ENCODE peak calls at places on chromosomes 4 and X, in ten cellular contexts. O is astrocyte of the cerebellum; L is pons; E is ascending aorta; V is activated CD8-positive, alpha-beta memory T cell treated with anti-CD3 and anti-CD28 coated beads for 48 hours; H is Calu3; N is stimulated activated CD8-positive, alpha-beta memory T cell treated with anti-CD3 and anti-CD28 coated beads, Interleukin-7, amount 100 ng/mL, for 1 hour; D is sigmoid colon; R is DMS153; Y is fibroblast of the aortic adventitia. J is an unnamed sample.

GRCh38 chr4:85147481-85148076 is 181.1 kb upstream of the WDFY3 start:
- DNase-seq in O (peak; percentile 55), L (peak; percentile 93), E (no peak), V (no peak), H (peak; percentile 8), N (no peak), D (peak; percentile 80), R (peak; percentile 89), Y (peak; percentile 79), J (no peak)

GRCh38 chr4:83083925-83084475 is 30.5 kb downstream of the PLAC8 start:
- DNase-seq in O (no peak), L (no peak), E (no peak), V (no peak), H (no peak), N (no peak), D (no peak), R (no peak), Y (no peak), J (no peak)

GRCh38 chr4:156763511-156763910 is 208.1 kb downstream of the PDGFC start:
- DNase-seq in O (no peak), L (no peak), E (no peak), V (no peak), H (no peak), N (no peak), D (no peak), R (peak; percentile 8), Y (no peak), J (no peak)

GRCh38 chr4:8831221-8832129 is 40.2 kb downstream of the HMX1 start:
- DNase-seq in O (no peak), L (no peak), E (no peak), V (no peak), H (no peak), N (no peak), D (peak; percentile 45), R (no peak), Y (no peak), J (no peak)

GRCh38 chr4:83535520-83535944 is 376 bp upstream of the GPAT3 start:
- DNase-seq in O (peak; percentile 63), L (peak; percentile 24), E (no peak), V (peak; percentile 26), H (peak; percentile 40), N (no peak), D (peak; percentile 76), R (peak; percentile 13), Y (peak; percentile 72), J (peak; percentile 68)

GRCh38 chrX:133598596-133599334 is 183.5 kb upstream of the GPC4 start:
- DNase-seq in O (no peak), L (peak; percentile 20), E (no peak), V (no peak), H (no peak), N (no peak), D (no peak), R (no peak), Y (no peak), J (no peak)

GRCh38 chr4:186900232-186900900 is 176.7 kb upstream of the FAT1 start:
- DNase-seq in O (peak; percentile 27), L (no peak), E (no peak), V (no peak), H (no peak), N (no peak), D (no peak), R (no peak), Y (peak; percentile 55), J (no peak)

GRCh38 chrX:109596015-109596414 is 29.0 kb downstream of the KCNE5 start:
- DNase-seq in O (no peak), L (no peak), E (no peak), V (no peak), H (no peak), N (no peak), D (no peak), R (no peak), Y (no peak), J (no peak)

GRCh38 chr4:114116861-114117260 is 137.4 kb upstream of the ARSJ start:
- DNase-seq in O (no peak), L (no peak), E (no peak), V (no peak), H (no peak), N (no peak), D (no peak), R (no peak), Y (no peak), J (no peak)

GRCh38 chr4:101693842-101694398 is 96.6 kb upstream of the BANK1 start:
- DNase-seq in O (no peak), L (no peak), E (no peak), V (no peak), H (no peak), N (no peak), D (no peak), R (peak; percentile 94), Y (no peak), J (no peak)

GRCh38 chrX:42385730-42386129 is 392.2 kb downstream of the PPP1R2C start:
- DNase-seq in O (no peak), L (no peak), E (no peak), V (no peak), H (no peak), N (no peak), D (no peak), R (no peak), Y (no peak), J (no peak)

GRCh38 chr4:633976-634598 is 8.7 kb downstream of the PDE6B start:
- DNase-seq in O (no peak), L (no peak), E (no peak), V (no peak), H (no peak), N (no peak), D (peak; percentile 50), R (no peak), Y (no peak), J (no peak)

GRCh38 chr4:153138736-153139135 is 65.5 kb upstream of the TRIM2 start:
- DNase-seq in O (no peak), L (peak; percentile 93), E (no peak), V (no peak), H (no peak), N (no peak), D (no peak), R (peak; percentile 15), Y (no peak), J (no peak)

J was measured in T1000.